ENCODE peak calls at places on chromosome 21, in four cellular contexts. V is GM23248, K is NCI-H460, P is WTC11. N is an unnamed sample.

GRCh38 chr21:44345495-44345894 is 6.3 kb upstream of the CFAP410 start:
- DNase-seq in P (no peak), V (no peak), K (no peak), N (no peak)

GRCh38 chr21:45331521-45332257 is 44.0 kb upstream of the POFUT2 start:
- DNase-seq in K (no peak), V (no peak), P (no peak), N (peak; percentile 66)

GRCh38 chr21:36606983-36607325 is 92.0 kb upstream of the SIM2 start:
- DNase-seq in K (no peak), P (no peak), V (no peak), N (peak; percentile 13)

GRCh38 chr21:45465611-45466329 is 60.8 kb downstream of the COL18A1 start:
- DNase-seq in V (no peak), P (no peak), K (no peak), N (no peak)

GRCh38 chr21:41780337-41781046 is 13.6 kb upstream of the RIPK4 start:
- DNase-seq in K (no peak), V (no peak), P (no peak), N (no peak)

GRCh38 chr21:42566524-42567180 is 53.0 kb downstream of the SLC37A1 start:
- DNase-seq in K (no peak), V (no peak), P (peak; percentile 9), N (no peak)

GRCh38 chr21:36932417-36932816 is 34.1 kb downstream of the HLCS start:
- DNase-seq in P (no peak), V (no peak), K (no peak), N (no peak)

GRCh38 chr21:36203603-36203889 is 46.9 kb downstream of the DOP1B start:
- DNase-seq in P (no peak), K (peak; percentile 31), V (peak; percentile 96), N (no peak)

N was measured in retina.